ENCODE peak calls at places on chromosome 18, in eight cellular contexts. One of them, this sample, is unnamed.

GRCh38 chr18:34543940-34544339 is 166.2 kb upstream of the DTNA start:
- DNase-seq in HFF-Myc: no peak
- DNase-seq in activated naive CD4-positive, alpha-beta T cell treated with anti-CD3 and anti-CD28 coated beads, Interleukin-2, amount 10 ng/mL, durations not matched to agents 7 days and 5 days: no peak
- DNase-seq in H54: no peak
- DNase-seq in GF-D8: no peak
- DNase-seq in GM12865: no peak
- DNase-seq in mucosa of gallbladder: no peak
- DNase-seq in epithelial cell of esophagus: no peak
- DNase-seq in this sample: peak

GRCh38 chr18:55607763-55608162 is 19.8 kb upstream of the TCF4 start:
- DNase-seq in HFF-Myc: no peak
- DNase-seq in activated naive CD4-positive, alpha-beta T cell treated with anti-CD3 and anti-CD28 coated beads, Interleukin-2, amount 10 ng/mL, durations not matched to agents 7 days and 5 days: no peak
- DNase-seq in H54: no peak
- DNase-seq in GF-D8: no peak
- DNase-seq in GM12865: no peak
- DNase-seq in mucosa of gallbladder: no peak
- DNase-seq in epithelial cell of esophagus: no peak
- DNase-seq in this sample: no peak

GRCh38 chr18:50232419-50232818 is 33.9 kb downstream of the CFAP53 start:
- DNase-seq in HFF-Myc: no peak
- DNase-seq in activated naive CD4-positive, alpha-beta T cell treated with anti-CD3 and anti-CD28 coated beads, Interleukin-2, amount 10 ng/mL, durations not matched to agents 7 days and 5 days: no peak
- DNase-seq in H54: no peak
- DNase-seq in GF-D8: no peak
- DNase-seq in GM12865: no peak
- DNase-seq in mucosa of gallbladder: no peak
- DNase-seq in epithelial cell of esophagus: no peak
- DNase-seq in this sample: no peak

GRCh38 chr18:7722955-7723354 is 155.8 kb downstream of the PTPRM start:
- DNase-seq in HFF-Myc: no peak
- DNase-seq in activated naive CD4-positive, alpha-beta T cell treated with anti-CD3 and anti-CD28 coated beads, Interleukin-2, amount 10 ng/mL, durations not matched to agents 7 days and 5 days: no peak
- DNase-seq in H54: no peak
- DNase-seq in GF-D8: no peak
- DNase-seq in GM12865: no peak
- DNase-seq in mucosa of gallbladder: no peak
- DNase-seq in epithelial cell of esophagus: no peak
- DNase-seq in this sample: no peak

GRCh38 chr18:44245026-44245425 is 435.7 kb upstream of the SETBP1 start:
- DNase-seq in HFF-Myc: no peak
- DNase-seq in activated naive CD4-positive, alpha-beta T cell treated with anti-CD3 and anti-CD28 coated beads, Interleukin-2, amount 10 ng/mL, durations not matched to agents 7 days and 5 days: no peak
- DNase-seq in H54: no peak
- DNase-seq in GF-D8: no peak
- DNase-seq in GM12865: no peak
- DNase-seq in mucosa of gallbladder: no peak
- DNase-seq in epithelial cell of esophagus: no peak
- DNase-seq in this sample: no peak

GRCh38 chr18:79523221-79523737 is 127.5 kb downstream of the NFATC1 start:
- DNase-seq in HFF-Myc: no peak
- DNase-seq in activated naive CD4-positive, alpha-beta T cell treated with anti-CD3 and anti-CD28 coated beads, Interleukin-2, amount 10 ng/mL, durations not matched to agents 7 days and 5 days: peak
- DNase-seq in H54: no peak
- DNase-seq in GF-D8: no peak
- DNase-seq in GM12865: peak
- DNase-seq in mucosa of gallbladder: no peak
- DNase-seq in epithelial cell of esophagus: no peak
- DNase-seq in this sample: no peak

GRCh38 chr18:58633874-58634273 is 5.0 kb upstream of the ALPK2 start:
- DNase-seq in HFF-Myc: no peak
- DNase-seq in activated naive CD4-positive, alpha-beta T cell treated with anti-CD3 and anti-CD28 coated beads, Interleukin-2, amount 10 ng/mL, durations not matched to agents 7 days and 5 days: no peak
- DNase-seq in H54: no peak
- DNase-seq in GF-D8: no peak
- DNase-seq in GM12865: peak
- DNase-seq in mucosa of gallbladder: no peak
- DNase-seq in epithelial cell of esophagus: no peak
- DNase-seq in this sample: no peak

GRCh38 chr18:48872234-48873145 is 78.3 kb downstream of the SMAD7 start:
- DNase-seq in HFF-Myc: no peak
- DNase-seq in activated naive CD4-positive, alpha-beta T cell treated with anti-CD3 and anti-CD28 coated beads, Interleukin-2, amount 10 ng/mL, durations not matched to agents 7 days and 5 days: no peak
- DNase-seq in H54: peak
- DNase-seq in GF-D8: no peak
- DNase-seq in GM12865: no peak
- DNase-seq in mucosa of gallbladder: no peak
- DNase-seq in epithelial cell of esophagus: peak
- DNase-seq in this sample: no peak

GRCh38 chr18:66560092-66560491 is 43.8 kb downstream of the CDH19 start:
- DNase-seq in HFF-Myc: no peak
- DNase-seq in activated naive CD4-positive, alpha-beta T cell treated with anti-CD3 and anti-CD28 coated beads, Interleukin-2, amount 10 ng/mL, durations not matched to agents 7 days and 5 days: no peak
- DNase-seq in H54: no peak
- DNase-seq in GF-D8: no peak
- DNase-seq in GM12865: peak
- DNase-seq in mucosa of gallbladder: peak
- DNase-seq in epithelial cell of esophagus: peak
- DNase-seq in this sample: no peak

GRCh38 chr18:33184918-33185317 is 255.6 kb downstream of the CCDC178 start:
- DNase-seq in HFF-Myc: no peak
- DNase-seq in activated naive CD4-positive, alpha-beta T cell treated with anti-CD3 and anti-CD28 coated beads, Interleukin-2, amount 10 ng/mL, durations not matched to agents 7 days and 5 days: no peak
- DNase-seq in H54: no peak
- DNase-seq in GF-D8: no peak
- DNase-seq in GM12865: no peak
- DNase-seq in mucosa of gallbladder: no peak
- DNase-seq in epithelial cell of esophagus: no peak
- DNase-seq in this sample: no peak

GRCh38 chr18:50056185-50056584 is 138.8 kb downstream of the MYO5B start:
- DNase-seq in HFF-Myc: no peak
- DNase-seq in activated naive CD4-positive, alpha-beta T cell treated with anti-CD3 and anti-CD28 coated beads, Interleukin-2, amount 10 ng/mL, durations not matched to agents 7 days and 5 days: no peak
- DNase-seq in H54: no peak
- DNase-seq in GF-D8: no peak
- DNase-seq in GM12865: no peak
- DNase-seq in mucosa of gallbladder: no peak
- DNase-seq in epithelial cell of esophagus: no peak
- DNase-seq in this sample: no peak

GRCh38 chr18:48024009-48024512 is 93.6 kb upstream of the SMAD2 start:
- DNase-seq in HFF-Myc: no peak
- DNase-seq in activated naive CD4-positive, alpha-beta T cell treated with anti-CD3 and anti-CD28 coated beads, Interleukin-2, amount 10 ng/mL, durations not matched to agents 7 days and 5 days: no peak
- DNase-seq in H54: no peak
- DNase-seq in GF-D8: no peak
- DNase-seq in GM12865: no peak
- DNase-seq in mucosa of gallbladder: no peak
- DNase-seq in epithelial cell of esophagus: no peak
- DNase-seq in this sample: no peak

This sample was measured in NCI-H510A treated with DMSO at 0.1 percent for 48 hours.